ENCODE peak calls at places on chromosomes 3 and 15, in nine cellular contexts. S is glomerular endothelial cell; Z is bronchial epithelial cell; F is GM13977; I is activated CD4-positive, alpha-beta T cell treated with anti-CD3 and anti-CD28 coated beads, Interleukin-2, amount 50 U/mL, for 4 hours; Y is T-cell; J is psoas muscle; L is myocyte; P is anterior cingulate cortex. G is an unnamed sample.

GRCh38 chr3:139281096-139281495 is 62.7 kb upstream of the MRPS22 start:
- DNase-seq in S (no peak), Z (peak), F (no peak), I (no peak), Y (no peak), J (no peak), L (no peak), P (no peak), G (no peak)

GRCh38 chr3:160451602-160452001 is 2.0 kb upstream of the TRIM59 start:
- DNase-seq in S (no peak), Z (no peak), F (no peak), I (no peak), Y (no peak), J (no peak), L (no peak), P (no peak), G (no peak)

GRCh38 chr3:47082519-47082918 is 81.4 kb downstream of the SETD2 start:
- DNase-seq in S (no peak), Z (peak), F (peak), I (no peak), Y (no peak), J (no peak), L (no peak), P (no peak), G (no peak)

GRCh38 chr3:15512173-15512572 is 9.3 kb downstream of the COLQ start:
- DNase-seq in S (no peak), Z (no peak), F (no peak), I (no peak), Y (no peak), J (peak), L (peak), P (no peak), G (no peak)

GRCh38 chr15:82093774-82094211 is 48.0 kb upstream of the MEX3B start:
- DNase-seq in S (peak), Z (peak), F (no peak), I (no peak), Y (no peak), J (no peak), L (peak), P (no peak), G (no peak)

GRCh38 chr15:60745469-60745971 is 266.6 kb upstream of the ICE2 start:
- DNase-seq in S (no peak), Z (no peak), F (no peak), I (no peak), Y (no peak), J (peak), L (no peak), P (no peak), G (no peak)

GRCh38 chr3:108296239-108296638 is at the start of gene HHLA2:
- DNase-seq in S (no peak), Z (peak), F (no peak), I (no peak), Y (no peak), J (no peak), L (no peak), P (no peak), G (no peak)

GRCh38 chr3:177441813-177442646 is 244.7 kb upstream of the TBL1XR1 start:
- DNase-seq in S (no peak), Z (no peak), F (peak), I (no peak), Y (no peak), J (no peak), L (no peak), P (no peak), G (no peak)

GRCh38 chr15:81516012-81516411 is 142.0 kb upstream of the TMC3 start:
- DNase-seq in S (no peak), Z (peak), F (no peak), I (no peak), Y (no peak), J (no peak), L (no peak), P (no peak), G (no peak)

GRCh38 chr15:41894791-41895463 is 1.1 kb upstream of the SPTBN5 start:
- DNase-seq in S (no peak), Z (peak), F (peak), I (peak), Y (peak), J (peak), L (peak), P (no peak), G (peak)

GRCh38 chr3:46664188-46664970 is 29.1 kb downstream of the ALS2CL start:
- DNase-seq in S (no peak), Z (no peak), F (peak), I (no peak), Y (no peak), J (no peak), L (no peak), P (no peak), G (no peak)

GRCh38 chr3:181838940-181839914 is 127.5 kb downstream of the SOX2 start:
- DNase-seq in S (no peak), Z (peak), F (no peak), I (no peak), Y (no peak), J (no peak), L (no peak), P (no peak), G (no peak)

GRCh38 chr3:170657312-170657711 is 71.4 kb upstream of the SLC7A14 start:
- DNase-seq in S (no peak), Z (no peak), F (no peak), I (no peak), Y (no peak), J (no peak), L (no peak), P (no peak), G (no peak)

GRCh38 chr3:42264399-42265058 is 1.5 kb downstream of the CCK start:
- DNase-seq in S (no peak), Z (peak), F (peak), I (no peak), Y (no peak), J (peak), L (no peak), P (peak), G (no peak)

GRCh38 chr15:101288905-101289513 is 6.0 kb downstream of the SNRPA1 start:
- DNase-seq in S (no peak), Z (peak), F (no peak), I (no peak), Y (no peak), J (no peak), L (peak), P (no peak), G (no peak)

GRCh38 chr15:101358895-101359294 is 63.8 kb upstream of the SNRPA1 start:
- DNase-seq in S (no peak), Z (peak), F (no peak), I (no peak), Y (no peak), J (no peak), L (peak), P (no peak), G (no peak)

GRCh38 chr3:58565621-58566397 is 11.4 kb downstream of the FAM107A start:
- DNase-seq in S (no peak), Z (no peak), F (no peak), I (no peak), Y (no peak), J (no peak), L (no peak), P (no peak), G (no peak)

GRCh38 chr3:38471260-38471857 is 17.7 kb downstream of the ACVR2B start:
- DNase-seq in S (no peak), Z (no peak), F (no peak), I (no peak), Y (no peak), J (no peak), L (no peak), P (no peak), G (no peak)

GRCh38 chr3:119702530-119703527 is at the start of gene CFAP91:
- DNase-seq in S (no peak), Z (peak), F (peak), I (peak), Y (peak), J (peak), L (peak), P (peak), G (peak)

GRCh38 chr3:55687526-55687925 is 200.4 kb upstream of the WNT5A start:
- DNase-seq in S (no peak), Z (no peak), F (no peak), I (no peak), Y (no peak), J (no peak), L (no peak), P (no peak), G (no peak)

GRCh38 chr3:19474169-19474568 is 325.9 kb downstream of the KCNH8 start:
- DNase-seq in S (no peak), Z (no peak), F (no peak), I (no peak), Y (no peak), J (no peak), L (no peak), P (no peak), G (no peak)

GRCh38 chr3:46759239-46760152 is 41.8 kb upstream of the PRSS50 start:
- DNase-seq in S (no peak), Z (no peak), F (no peak), I (no peak), Y (no peak), J (no peak), L (no peak), P (no peak), G (no peak)

GRCh38 chr3:169020371-169020770 is 643.1 kb downstream of the MECOM start:
- DNase-seq in S (no peak), Z (peak), F (no peak), I (no peak), Y (no peak), J (no peak), L (no peak), P (no peak), G (no peak)